ENCODE peak calls at places on chromosomes 7 and 10, in six cellular contexts. Z, U, O, T, R and K are unnamed samples.
A peak's percentile ranks its signal among the peaks of the same experiment; 100 is the strongest.

GRCh38 chr10:89744021-89744420 is 42.6 kb downstream of the KIF20B start:
- DNase-seq in Z (no peak), U (no peak), O (peak; percentile 29), T (no peak), R (peak; percentile 40), K (peak; percentile 29)

GRCh38 chr10:61791216-61791615 is 110.3 kb upstream of the ARID5B start:
- DNase-seq in Z (no peak), U (no peak), O (peak; percentile 66), T (no peak), R (peak; percentile 65), K (peak; percentile 29)

GRCh38 chr7:87506243-87507180 is 31.0 kb upstream of the ABCB4 start:
- DNase-seq in Z (no peak), U (no peak), O (peak; percentile 44), T (no peak), R (peak; percentile 31), K (peak; percentile 52)

GRCh38 chr7:115005241-115005640 is 83.3 kb downstream of the MDFIC start:
- DNase-seq in Z (no peak), U (no peak), O (no peak), T (no peak), R (no peak), K (no peak)

GRCh38 chr10:122010405-122011050 is 21.6 kb downstream of the TACC2 start:
- DNase-seq in Z (no peak), U (no peak), O (peak; percentile 36), T (no peak), R (peak; percentile 59), K (no peak)

GRCh38 chr10:95266674-95267095 is 24.1 kb downstream of the PDLIM1 start:
- DNase-seq in Z (no peak), U (peak; percentile 62), O (peak; percentile 57), T (peak; percentile 78), R (peak; percentile 75), K (peak; percentile 94)

GRCh38 chr10:6813876-6814275 is 233.8 kb upstream of the PRKCQ start:
- DNase-seq in Z (no peak), U (no peak), O (no peak), T (no peak), R (no peak), K (no peak)

GRCh38 chr10:12534824-12535223 is 185.5 kb downstream of the CAMK1D start:
- DNase-seq in Z (no peak), U (peak; percentile 73), O (no peak), T (no peak), R (no peak), K (no peak)

GRCh38 chr7:51135576-51135975 is 181.0 kb downstream of the COBL start:
- DNase-seq in Z (no peak), U (no peak), O (no peak), T (no peak), R (no peak), K (no peak)

GRCh38 chr7:96093435-96093834 is 228.5 kb downstream of the SLC25A13 start:
- DNase-seq in Z (no peak), U (no peak), O (peak; percentile 73), T (no peak), R (peak; percentile 88), K (peak; percentile 93)

GRCh38 chr7:460374-461117 is 59.1 kb downstream of the PDGFA start:
- DNase-seq in Z (no peak), U (peak; percentile 90), O (no peak), T (no peak), R (peak; percentile 32), K (peak; percentile 73)

GRCh38 chr7:85065888-85066485 is 120.9 kb downstream of the SEMA3D start:
- DNase-seq in Z (no peak), U (no peak), O (peak; percentile 16), T (no peak), R (peak; percentile 51), K (no peak)

GRCh38 chr10:113576853-113577252 is 24.0 kb downstream of the HABP2 start:
- DNase-seq in Z (peak; percentile 22), U (peak; percentile 25), O (peak; percentile 14), T (no peak), R (peak; percentile 8), K (peak; percentile 56)

GRCh38 chr7:25009271-25009670 is 29.3 kb upstream of the OSBPL3 start:
- DNase-seq in Z (no peak), U (no peak), O (peak; percentile 95), T (no peak), R (peak; percentile 96), K (peak; percentile 96)

GRCh38 chr7:107100824-107101223 is 56.3 kb downstream of the PRKAR2B start:
- DNase-seq in Z (no peak), U (no peak), O (no peak), T (no peak), R (no peak), K (no peak)

GRCh38 chr10:17212802-17213204 is 11.3 kb upstream of the TRDMT1 start:
- DNase-seq in Z (no peak), U (no peak), O (no peak), T (no peak), R (no peak), K (no peak)

GRCh38 chr7:1969459-1970284 is 263.1 kb downstream of the MAD1L1 start:
- DNase-seq in Z (no peak), U (no peak), O (no peak), T (peak; percentile 33), R (no peak), K (no peak)

GRCh38 chr10:98320476-98321202 is 52.6 kb upstream of the LOXL4 start:
- DNase-seq in Z (no peak), U (no peak), O (no peak), T (no peak), R (no peak), K (no peak)

GRCh38 chr7:151110941-151111645 is 24.8 kb downstream of the AGAP3 start:
- DNase-seq in Z (peak; percentile 79), U (peak; percentile 87), O (peak; percentile 69), T (peak; percentile 63), R (peak; percentile 72), K (peak; percentile 86)

GRCh38 chr10:5466451-5466996 is 32.8 kb downstream of the CALML5 start:
- DNase-seq in Z (no peak), U (peak; percentile 99), O (peak; percentile 90), T (no peak), R (peak; percentile 84), K (peak; percentile 61)

GRCh38 chr7:95725170-95725569 is 47.2 kb upstream of the DYNC1I1 start:
- DNase-seq in Z (no peak), U (peak; percentile 15), O (no peak), T (no peak), R (no peak), K (peak; percentile 12)

GRCh38 chr7:21408481-21408820 is 19.4 kb upstream of the SP4 start:
- DNase-seq in Z (no peak), U (no peak), O (no peak), T (no peak), R (no peak), K (no peak)

GRCh38 chr7:157276731-157277562 is 59.9 kb upstream of the DNAJB6 start:
- DNase-seq in Z (no peak), U (no peak), O (no peak), T (no peak), R (no peak), K (peak; percentile 68)

GRCh38 chr7:139813689-139814088 is 15.4 kb upstream of the TBXAS1 start:
- DNase-seq in Z (no peak), U (no peak), O (no peak), T (no peak), R (no peak), K (no peak)

GRCh38 chr7:54995631-54996340 is 23.0 kb upstream of the EGFR start:
- DNase-seq in Z (peak; percentile 33), U (no peak), O (no peak), T (no peak), R (peak; percentile 59), K (peak; percentile 61)

GRCh38 chr10:3825244-3825643 is 40.2 kb upstream of the KLF6 start:
- DNase-seq in Z (no peak), U (peak; percentile 96), O (peak; percentile 69), T (no peak), R (peak; percentile 80), K (peak; percentile 93)

GRCh38 chr10:34721201-34721840 is 93.8 kb downstream of the PARD3 start:
- DNase-seq in Z (no peak), U (no peak), O (peak; percentile 63), T (no peak), R (peak; percentile 54), K (peak; percentile 71)

GRCh38 chr10:107434201-107434600 is 269.7 kb upstream of the SORCS1 start:
- DNase-seq in Z (no peak), U (no peak), O (no peak), T (no peak), R (no peak), K (no peak)

GRCh38 chr7:913736-914520 is 37.6 kb downstream of the GET4 start:
- DNase-seq in Z (no peak), U (no peak), O (no peak), T (no peak), R (no peak), K (no peak)

GRCh38 chr10:53894145-53894544 is 906.9 kb downstream of the PCDH15 start:
- DNase-seq in Z (no peak), U (no peak), O (no peak), T (no peak), R (no peak), K (no peak)

GRCh38 chr7:5396999-5397656 is 26.5 kb downstream of the TNRC18 start:
- DNase-seq in Z (peak; percentile 91), U (peak; percentile 55), O (peak; percentile 94), T (peak; percentile 92), R (peak; percentile 87), K (peak; percentile 99)

GRCh38 chr7:93148135-93148534 is at the start of gene SAMD9L:
- DNase-seq in Z (peak; percentile 36), U (no peak), O (peak; percentile 52), T (peak; percentile 32), R (peak; percentile 47), K (peak; percentile 56)

GRCh38 chr7:106419455-106420182 is 134.8 kb upstream of the NAMPT start:
- DNase-seq in Z (no peak), U (no peak), O (no peak), T (no peak), R (peak; percentile 31), K (peak; percentile 17)

GRCh38 chr7:80379034-80379433 is 132.8 kb downstream of the GNAT3 start:
- DNase-seq in Z (no peak), U (no peak), O (peak; percentile 80), T (no peak), R (peak; percentile 82), K (peak; percentile 73)

GRCh38 chr7:94154858-94155257 is 150.7 kb upstream of the BET1 start:
- DNase-seq in Z (no peak), U (no peak), O (no peak), T (no peak), R (no peak), K (peak; percentile 3)